ENCODE peak calls at places on chromosome 13, in ten cellular contexts. B, F, X, N, Q, Y, I, J, D and O are unnamed samples.

GRCh38 chr13:20824762-20825161 is 51.0 kb upstream of the EEF1AKMT1 start:
- DNase-seq in B (peak; percentile 15), F (no peak), X (no peak), N (no peak), Q (peak; percentile 65), Y (no peak), I (no peak), J (no peak), D (no peak), O (no peak)

GRCh38 chr13:49499889-49500660 is 4.3 kb downstream of the PHF11 start:
- DNase-seq in B (peak; percentile 36), F (no peak), X (no peak), N (no peak), Q (peak; percentile 84), Y (no peak), I (no peak), J (no peak), D (no peak), O (peak; percentile 62)

GRCh38 chr13:43687038-43687437 is 99.7 kb downstream of the ENOX1 start:
- DNase-seq in B (no peak), F (no peak), X (no peak), N (no peak), Q (no peak), Y (no peak), I (no peak), J (no peak), D (no peak), O (no peak)

GRCh38 chr13:44312898-44313551 is 60.6 kb upstream of the SERP2 start:
- DNase-seq in B (peak; percentile 75), F (no peak), X (no peak), N (no peak), Q (peak; percentile 95), Y (no peak), I (no peak), J (no peak), D (peak; percentile 71), O (peak; percentile 27)

GRCh38 chr13:25300861-25301346 is 521 bp upstream of the NUP58 start:
- DNase-seq in B (no peak), F (no peak), X (no peak), N (no peak), Q (no peak), Y (peak; percentile 41), I (peak; percentile 6), J (peak; percentile 5), D (no peak), O (no peak)

GRCh38 chr13:24660023-24660806 is 20.0 kb upstream of the ATP12A start:
- DNase-seq in B (no peak), F (no peak), X (no peak), N (no peak), Q (peak; percentile 44), Y (no peak), I (no peak), J (no peak), D (no peak), O (no peak)

GRCh38 chr13:48235100-48235813 is 2.3 kb downstream of the ITM2B start:
- DNase-seq in B (no peak), F (peak; percentile 6), X (no peak), N (peak; percentile 49), Q (peak; percentile 79), Y (no peak), I (peak; percentile 30), J (peak; percentile 42), D (no peak), O (no peak)

GRCh38 chr13:94702181-94703041 is 9.9 kb downstream of the SOX21 start:
- DNase-seq in B (no peak), F (no peak), X (no peak), N (no peak), Q (no peak), Y (no peak), I (no peak), J (peak; percentile 51), D (no peak), O (no peak)

GRCh38 chr13:66296875-66297274 is 933.3 kb downstream of the PCDH9 start:
- DNase-seq in B (no peak), F (no peak), X (no peak), N (no peak), Q (no peak), Y (no peak), I (no peak), J (no peak), D (no peak), O (no peak)

GRCh38 chr13:99484405-99484981 is 16.8 kb upstream of the TM9SF2 start:
- DNase-seq in B (peak; percentile 63), F (no peak), X (no peak), N (no peak), Q (peak; percentile 50), Y (no peak), I (no peak), J (no peak), D (peak; percentile 57), O (no peak)

GRCh38 chr13:113297370-113297871 is 382 bp downstream of the LAMP1 start:
- DNase-seq in B (no peak), F (peak; percentile 39), X (peak; percentile 58), N (no peak), Q (peak; percentile 12), Y (peak; percentile 45), I (peak; percentile 9), J (no peak), D (no peak), O (no peak)

GRCh38 chr13:113022391-113023216 is 53.6 kb downstream of the MCF2L start:
- DNase-seq in B (no peak), F (no peak), X (no peak), N (no peak), Q (no peak), Y (no peak), I (no peak), J (peak; percentile 94), D (no peak), O (peak; percentile 93)

GRCh38 chr13:93951153-93951552 is 528.3 kb downstream of the DCT start:
- DNase-seq in B (no peak), F (no peak), X (no peak), N (no peak), Q (no peak), Y (no peak), I (no peak), J (no peak), D (peak; percentile 4), O (no peak)

GRCh38 chr13:110045202-110045601 is 258.8 kb upstream of the IRS2 start:
- DNase-seq in B (no peak), F (no peak), X (no peak), N (no peak), Q (no peak), Y (no peak), I (no peak), J (no peak), D (no peak), O (no peak)

GRCh38 chr13:36858285-36858684 is 39.3 kb downstream of the RFXAP start:
- DNase-seq in B (peak; percentile 26), F (no peak), X (no peak), N (no peak), Q (peak; percentile 62), Y (no peak), I (peak; percentile 59), J (peak; percentile 73), D (peak; percentile 29), O (peak; percentile 33)

GRCh38 chr13:50699874-50700663 is 143.4 kb downstream of the DLEU7 start:
- DNase-seq in B (no peak), F (no peak), X (no peak), N (no peak), Q (no peak), Y (no peak), I (no peak), J (peak; percentile 38), D (no peak), O (no peak)

GRCh38 chr13:75785130-75785529 is 149.0 kb downstream of the LMO7 start:
- DNase-seq in B (no peak), F (no peak), X (no peak), N (no peak), Q (no peak), Y (no peak), I (no peak), J (no peak), D (no peak), O (no peak)

GRCh38 chr13:32829676-32830091 is 186.5 kb upstream of the KL start:
- DNase-seq in B (no peak), F (no peak), X (no peak), N (no peak), Q (peak; percentile 91), Y (no peak), I (no peak), J (no peak), D (no peak), O (no peak)

GRCh38 chr13:110973007-110973700 is 58.3 kb upstream of the ANKRD10 start:
- DNase-seq in B (no peak), F (no peak), X (no peak), N (no peak), Q (no peak), Y (no peak), I (no peak), J (no peak), D (no peak), O (no peak)

GRCh38 chr13:31878955-31879354 is 139.6 kb downstream of the RXFP2 start:
- DNase-seq in B (no peak), F (no peak), X (no peak), N (no peak), Q (no peak), Y (no peak), I (no peak), J (no peak), D (no peak), O (no peak)

GRCh38 chr13:40193290-40194203 is 472.9 kb downstream of the FOXO1 start:
- DNase-seq in B (no peak), F (no peak), X (no peak), N (peak; percentile 58), Q (no peak), Y (peak; percentile 58), I (no peak), J (no peak), D (peak; percentile 46), O (no peak)

GRCh38 chr13:25292301-25292700 is 5.0 kb upstream of the MTMR6 start:
- DNase-seq in B (no peak), F (no peak), X (no peak), N (peak; percentile 18), Q (peak; percentile 10), Y (no peak), I (peak; percentile 23), J (no peak), D (no peak), O (no peak)

GRCh38 chr13:99686944-99687382 is 185.7 kb downstream of the TM9SF2 start:
- DNase-seq in B (no peak), F (no peak), X (no peak), N (no peak), Q (no peak), Y (no peak), I (no peak), J (peak; percentile 72), D (no peak), O (no peak)

GRCh38 chr13:21638319-21639282 is 32.3 kb upstream of the FGF9 start:
- DNase-seq in B (peak; percentile 10), F (peak; percentile 22), X (no peak), N (peak; percentile 18), Q (peak; percentile 21), Y (no peak), I (peak; percentile 13), J (no peak), D (no peak), O (peak; percentile 42)

GRCh38 chr13:100589178-100589725 is 663 bp upstream of the GGACT start:
- DNase-seq in B (no peak), F (no peak), X (no peak), N (no peak), Q (peak; percentile 38), Y (no peak), I (no peak), J (no peak), D (no peak), O (no peak)

GRCh38 chr13:23876265-23876664 is 12.9 kb downstream of the MIPEP start:
- DNase-seq in B (no peak), F (no peak), X (no peak), N (no peak), Q (peak; percentile 12), Y (no peak), I (no peak), J (peak; percentile 24), D (no peak), O (peak; percentile 30)

GRCh38 chr13:105591308-105591707 is 944.2 kb downstream of the EFNB2 start:
- DNase-seq in B (no peak), F (no peak), X (no peak), N (no peak), Q (peak; percentile 32), Y (no peak), I (no peak), J (no peak), D (no peak), O (no peak)

GRCh38 chr13:79647518-79647917 is 166.6 kb downstream of the NDFIP2 start:
- DNase-seq in B (no peak), F (no peak), X (no peak), N (peak; percentile 68), Q (no peak), Y (no peak), I (no peak), J (no peak), D (no peak), O (no peak)